ENCODE peak calls at places on chromosomes 13 and 19, in four cellular contexts. U, M, V and P are unnamed samples.

GRCh38 chr13:52835071-52835793 is 13.2 kb downstream of the PCDH8 start:
- DNase-seq in U (peak; percentile 70), M (no peak), V (no peak), P (no peak)

GRCh38 chr13:93625536-93625935 is 398.9 kb downstream of the GPC6 start:
- DNase-seq in U (no peak), M (no peak), V (no peak), P (no peak)

GRCh38 chr19:51163257-51163656 is 21.2 kb downstream of the SIGLEC7 start:
- DNase-seq in U (peak; percentile 56), M (no peak), V (no peak), P (no peak)

GRCh38 chr13:83378901-83379300 is 503.4 kb downstream of the SLITRK1 start:
- DNase-seq in U (no peak), M (no peak), V (no peak), P (no peak)

GRCh38 chr19:41376241-41376997 is at the start of gene TMEM91:
- DNase-seq in U (no peak), M (peak; percentile 25), V (peak; percentile 48), P (no peak)

GRCh38 chr19:36113895-36114762 is 546 bp downstream of the POLR2I start:
- DNase-seq in U (peak; percentile 32), M (peak; percentile 15), V (no peak), P (peak; percentile 10)

GRCh38 chr19:49455729-49456128 is 2.7 kb downstream of the ALDH16A1 start:
- DNase-seq in U (no peak), M (no peak), V (no peak), P (no peak)

GRCh38 chr19:33903489-33903850 is 106.8 kb downstream of the KCTD15 start:
- DNase-seq in U (no peak), M (no peak), V (no peak), P (no peak)

GRCh38 chr19:6181119-6181518 is 45.7 kb downstream of the ACSBG2 start:
- DNase-seq in U (no peak), M (no peak), V (no peak), P (no peak)

GRCh38 chr19:53942001-53942786 is 20.5 kb upstream of the CACNG8 start:
- DNase-seq in U (peak; percentile 86), M (peak; percentile 2), V (no peak), P (no peak)

GRCh38 chr13:42011601-42012401 is 36.6 kb upstream of the DGKH start:
- DNase-seq in U (no peak), M (no peak), V (peak; percentile 12), P (no peak)

GRCh38 chr13:77574076-77574475 is 38.6 kb downstream of the SCEL start:
- DNase-seq in U (peak; percentile 66), M (no peak), V (no peak), P (no peak)

GRCh38 chr13:44763604-44764311 is 187.6 kb upstream of the TSC22D1 start:
- DNase-seq in U (no peak), M (no peak), V (peak; percentile 35), P (no peak)

GRCh38 chr19:45955905-45956608 is 17.6 kb downstream of the NOVA2 start:
- DNase-seq in U (no peak), M (peak; percentile 13), V (peak; percentile 64), P (no peak)

DNA sequence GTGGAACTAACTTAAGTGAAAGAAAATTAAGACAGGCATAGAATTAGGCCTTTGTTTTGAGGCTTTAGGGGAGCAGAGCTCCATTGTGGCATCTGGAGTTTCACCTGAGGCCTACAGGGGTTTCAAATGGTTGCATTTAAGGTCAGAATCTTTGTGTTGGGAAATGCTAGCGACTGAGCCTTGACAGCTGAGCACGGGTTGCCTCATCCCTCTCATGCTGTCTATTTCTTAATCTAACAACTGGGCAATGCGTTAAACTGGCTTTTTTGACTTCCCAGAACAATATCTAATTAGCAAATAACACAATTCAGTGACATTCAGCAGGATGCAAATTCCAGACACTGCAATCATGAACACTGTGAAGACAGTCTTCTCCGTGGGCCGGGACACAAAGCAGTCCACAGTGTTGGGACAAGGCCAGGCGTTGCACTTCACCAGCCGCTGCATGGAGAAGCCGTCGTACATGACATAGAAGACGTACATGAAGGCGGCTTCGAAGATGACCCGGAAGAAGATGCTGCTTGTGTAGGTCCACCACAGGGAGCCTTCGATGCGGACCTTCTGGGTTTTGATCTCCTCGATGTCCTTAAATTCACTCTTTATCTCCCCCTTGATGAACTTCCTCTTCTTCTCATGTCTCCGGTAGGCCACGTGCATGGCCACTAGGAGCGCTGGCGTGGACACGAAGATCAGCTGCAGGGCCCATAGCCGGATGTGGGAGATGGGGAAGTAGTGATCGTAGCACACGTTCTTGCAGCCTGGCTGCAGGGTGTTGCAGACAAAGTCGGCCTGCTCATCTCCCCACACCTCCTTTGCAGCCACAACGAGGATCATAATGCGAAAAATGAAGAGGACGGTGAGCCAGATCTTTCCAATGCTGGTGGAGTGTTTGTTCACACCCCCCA is 3.8 kb downstream of the GJB2 start:
- DNase-seq in U (no peak), M (no peak), V (no peak), P (no peak)
- TF ChIP-seq CTCF in U (no peak), M (peak; percentile 26), V (no peak), P (peak; percentile 27)

GRCh38 chr19:32063601-32064000 is 281.8 kb upstream of the ZNF507 start:
- DNase-seq in U (no peak), M (no peak), V (peak; percentile 41), P (no peak)

GRCh38 chr19:32066056-32066455 is 279.4 kb upstream of the ZNF507 start:
- DNase-seq in U (no peak), M (no peak), V (no peak), P (no peak)

GRCh38 chr19:32067686-32068085 is 277.7 kb upstream of the ZNF507 start:
- DNase-seq in U (no peak), M (no peak), V (no peak), P (no peak)

GRCh38 chr19:32070101-32070500 is 275.3 kb upstream of the ZNF507 start:
- DNase-seq in U (no peak), M (no peak), V (no peak), P (no peak)

GRCh38 chr19:32068805-32069204 is 276.6 kb upstream of the ZNF507 start:
- DNase-seq in U (no peak), M (no peak), V (no peak), P (no peak)
- TF ChIP-seq CTCF in U (no peak), M (no peak), V (no peak), P (no peak)

GRCh38 chr19:39539519-39540332 is at the start of gene EID2:
- DNase-seq in U (peak; percentile 97), M (peak; percentile 87), V (peak; percentile 96), P (peak; percentile 91)
- TF ChIP-seq CTCF in U (peak; percentile 93), M (peak; percentile 88), V (peak; percentile 87), P (peak; percentile 88)

GRCh38 chr19:16969127-16969526 is 57.5 kb downstream of the CPAMD8 start:
- DNase-seq in U (no peak), M (peak; percentile 9), V (no peak), P (no peak)
- TF ChIP-seq CTCF in U (no peak), M (peak; percentile 19), V (no peak), P (peak; percentile 14)

DNA sequence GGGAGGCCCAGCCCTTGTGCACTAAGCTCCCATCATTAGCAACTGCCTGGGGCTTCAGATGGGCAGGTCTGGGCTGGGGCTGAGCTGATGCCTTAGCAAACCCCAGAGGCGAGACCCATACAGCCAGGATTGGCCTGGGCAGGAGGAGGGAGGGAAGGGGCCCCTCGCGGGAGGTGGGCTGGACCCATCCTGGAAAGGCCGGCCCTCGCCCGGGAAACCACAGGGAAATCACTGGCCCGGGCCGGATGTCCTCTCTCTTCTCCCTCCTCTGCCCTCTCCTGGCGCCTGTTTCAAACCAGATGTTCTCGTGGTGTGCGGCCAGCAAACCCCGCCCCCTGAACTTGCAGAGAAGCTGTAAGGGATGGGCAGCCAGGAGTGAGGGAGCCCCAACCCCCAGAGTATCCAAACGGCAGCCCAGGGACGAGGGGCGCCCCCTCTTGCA is 43.1 kb downstream of the TMEM255B start:
- DNase-seq in U (peak; percentile 81), M (peak; percentile 54), V (peak; percentile 46), P (peak; percentile 74)
- TF ChIP-seq CTCF in U (no peak), M (peak; percentile 36), V (no peak), P (peak; percentile 34)

GRCh38 chr19:38719761-38720558 is 24.3 kb downstream of the CAPN12 start:
- DNase-seq in U (no peak), M (no peak), V (no peak), P (no peak)

GRCh38 chr19:38717855-38718254 is 26.4 kb downstream of the CAPN12 start:
- DNase-seq in U (no peak), M (no peak), V (no peak), P (no peak)

GRCh38 chr19:38720559-38721236 is 23.6 kb downstream of the CAPN12 start:
- DNase-seq in U (no peak), M (no peak), V (no peak), P (no peak)

GRCh38 chr19:38717051-38717450 is 27.2 kb downstream of the CAPN12 start:
- DNase-seq in U (no peak), M (no peak), V (no peak), P (no peak)

DNA sequence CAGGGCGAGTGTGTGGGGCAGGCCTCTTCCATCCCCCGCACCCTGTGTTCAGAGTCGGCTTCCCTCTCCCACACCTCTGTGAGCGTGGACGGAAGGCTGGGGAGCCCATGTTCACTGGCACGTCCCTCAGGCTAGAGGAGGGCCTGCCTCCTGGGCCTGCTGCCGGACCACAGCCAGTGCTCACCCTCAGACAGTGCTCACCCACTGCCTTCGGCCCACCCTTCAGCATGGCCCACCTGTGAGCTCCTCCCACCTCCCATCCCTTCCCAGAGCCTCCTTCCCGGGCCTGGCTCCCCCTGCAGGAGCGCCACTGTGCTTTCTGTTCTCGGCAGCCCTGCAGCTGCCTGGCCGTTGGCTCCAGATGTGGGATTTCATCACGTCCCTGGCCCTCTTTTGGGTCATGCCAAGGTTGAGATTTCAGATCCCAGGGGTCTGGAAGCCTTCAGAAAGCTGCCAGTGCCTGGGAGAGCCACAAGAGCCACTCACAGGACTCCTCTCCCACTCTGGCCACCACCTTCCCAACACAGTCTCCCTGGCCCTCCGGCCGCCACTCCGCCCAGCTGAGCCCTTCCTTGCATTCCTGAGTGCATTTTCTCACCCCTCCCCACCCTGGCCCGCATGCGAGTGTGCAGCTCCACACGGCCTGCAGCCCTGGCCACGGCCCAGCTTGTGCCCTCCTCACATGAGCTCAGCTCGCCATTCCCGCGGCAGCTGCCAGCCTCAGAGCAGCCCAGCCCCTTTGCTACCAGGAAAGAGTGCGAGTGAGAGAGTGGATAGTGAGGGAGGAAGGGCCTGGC is 25.3 kb downstream of the CAPN12 start:
- DNase-seq in U (no peak), M (peak; percentile 28), V (peak; percentile 80), P (peak; percentile 32)
- TF ChIP-seq CTCF in U (no peak), M (peak; percentile 72), V (peak; percentile 44), P (peak; percentile 55)

GRCh38 chr13:47679391-47679790 is 321.7 kb downstream of the SUCLA2 start:
- DNase-seq in U (no peak), M (peak; percentile 65), V (no peak), P (peak; percentile 28)
- TF ChIP-seq CTCF in U (no peak), M (no peak), V (no peak), P (no peak)

GRCh38 chr19:39397360-39398296 is 6.5 kb downstream of the MED29 start:
- DNase-seq in U (peak; percentile 91), M (peak; percentile 81), V (peak; percentile 93), P (peak; percentile 66)
- TF ChIP-seq CTCF in U (peak; percentile 97), M (peak; percentile 97), V (peak; percentile 98), P (peak; percentile 97)

GRCh38 chr19:14315433-14315832 is 65.8 kb upstream of the ADGRE5 start:
- DNase-seq in U (no peak), M (no peak), V (no peak), P (no peak)
- TF ChIP-seq CTCF in U (no peak), M (peak; percentile 38), V (no peak), P (peak; percentile 25)